ENCODE peak calls at places on chromosomes 7 and 10, in six cellular contexts. O, L, C, X, D and B are unnamed samples.

GRCh38 chr10:43078986-43079273 is 2.1 kb downstream of the RET start:
- DNase-seq in O (peak), L (no peak), C (no peak), X (no peak), D (no peak), B (no peak)

GRCh38 chr7:112001089-112001826 is 204.9 kb downstream of the DOCK4 start:
- DNase-seq in O (peak), L (no peak), C (peak), X (peak), D (peak), B (no peak)

GRCh38 chr10:132464256-132465192 is 67.5 kb downstream of the PWWP2B start:
- DNase-seq in O (no peak), L (no peak), C (peak), X (peak), D (peak), B (peak)

GRCh38 chr7:25862993-25863726 is 288.8 kb upstream of the NFE2L3 start:
- DNase-seq in O (no peak), L (no peak), C (no peak), X (no peak), D (no peak), B (no peak)

GRCh38 chr10:105140600-105140999 is 499.5 kb downstream of the SORCS3 start:
- DNase-seq in O (no peak), L (no peak), C (no peak), X (no peak), D (no peak), B (no peak)

GRCh38 chr7:89845952-89846351 is 308.3 kb upstream of the STEAP1 start:
- DNase-seq in O (no peak), L (no peak), C (no peak), X (no peak), D (no peak), B (no peak)

GRCh38 chr7:143289421-143289820 is 1.3 kb downstream of the CASP2 start:
- DNase-seq in O (no peak), L (no peak), C (no peak), X (peak), D (no peak), B (no peak)

GRCh38 chr7:151134743-151135524 is 32.6 kb downstream of the GBX1 start:
- DNase-seq in O (no peak), L (no peak), C (no peak), X (no peak), D (no peak), B (no peak)

GRCh38 chr10:47137311-47137851 is 162.6 kb upstream of the GDF10 start:
- DNase-seq in O (peak), L (no peak), C (no peak), X (peak), D (no peak), B (no peak)

GRCh38 chr7:36967387-36967786 is 243.1 kb upstream of the AOAH start:
- DNase-seq in O (peak), L (no peak), C (no peak), X (peak), D (peak), B (peak)